ENCODE peak calls at places on chromosomes 2 and 18, in nine cellular contexts. One of them, this sample, is unnamed.

GRCh38 chr2:238120463-238121298 is 17.8 kb upstream of the KLHL30 start:
- DNase-seq in activated CD4-positive, alpha-beta T cell treated with anti-CD3 and anti-CD28 coated beads, Interleukin-2, amount 50 U/mL, for 1 hour: no peak
- DNase-seq in left colon: no peak
- DNase-seq in substantia nigra: no peak
- DNase-seq in aorta: no peak
- DNase-seq in NCI-H187 treated with DMSO at 0.1 percent for 48 hours: no peak
- DNase-seq in EH: peak
- DNase-seq in heart right ventricle: peak
- DNase-seq in astrocyte of the spinal cord: no peak
- DNase-seq in this sample: no peak

GRCh38 chr18:37582306-37582705 is 16.7 kb upstream of the CELF4 start:
- DNase-seq in activated CD4-positive, alpha-beta T cell treated with anti-CD3 and anti-CD28 coated beads, Interleukin-2, amount 50 U/mL, for 1 hour: no peak
- DNase-seq in EH: no peak
- DNase-seq in heart right ventricle: no peak
- DNase-seq in NCI-H187 treated with DMSO at 0.1 percent for 48 hours: no peak
- DNase-seq in substantia nigra: no peak
- DNase-seq in aorta: no peak
- DNase-seq in left colon: no peak
- DNase-seq in astrocyte of the spinal cord: no peak
- DNase-seq in this sample: no peak

GRCh38 chr18:4557502-4557901 is 102.4 kb upstream of the DLGAP1 start:
- DNase-seq in left colon: no peak
- DNase-seq in substantia nigra: no peak
- DNase-seq in heart right ventricle: no peak
- DNase-seq in NCI-H187 treated with DMSO at 0.1 percent for 48 hours: no peak
- DNase-seq in activated CD4-positive, alpha-beta T cell treated with anti-CD3 and anti-CD28 coated beads, Interleukin-2, amount 50 U/mL, for 1 hour: no peak
- DNase-seq in EH: no peak
- DNase-seq in aorta: no peak
- DNase-seq in astrocyte of the spinal cord: no peak
- DNase-seq in this sample: no peak

GRCh38 chr2:121485039-121485438 is 45.6 kb upstream of the RNU4ATAC start:
- DNase-seq in substantia nigra: no peak
- DNase-seq in activated CD4-positive, alpha-beta T cell treated with anti-CD3 and anti-CD28 coated beads, Interleukin-2, amount 50 U/mL, for 1 hour: no peak
- DNase-seq in astrocyte of the spinal cord: peak
- DNase-seq in EH: peak
- DNase-seq in aorta: no peak
- DNase-seq in left colon: no peak
- DNase-seq in NCI-H187 treated with DMSO at 0.1 percent for 48 hours: no peak
- DNase-seq in heart right ventricle: no peak
- DNase-seq in this sample: peak

GRCh38 chr2:154697422-154698237 is 865 bp upstream of the KCNJ3 start:
- DNase-seq in left colon: no peak
- DNase-seq in EH: peak
- DNase-seq in substantia nigra: peak
- DNase-seq in NCI-H187 treated with DMSO at 0.1 percent for 48 hours: no peak
- DNase-seq in astrocyte of the spinal cord: no peak
- DNase-seq in activated CD4-positive, alpha-beta T cell treated with anti-CD3 and anti-CD28 coated beads, Interleukin-2, amount 50 U/mL, for 1 hour: no peak
- DNase-seq in aorta: peak
- DNase-seq in heart right ventricle: peak
- DNase-seq in this sample: no peak

GRCh38 chr2:9069496-9069991 is 66.1 kb upstream of the MBOAT2 start:
- DNase-seq in activated CD4-positive, alpha-beta T cell treated with anti-CD3 and anti-CD28 coated beads, Interleukin-2, amount 50 U/mL, for 1 hour: no peak
- DNase-seq in astrocyte of the spinal cord: no peak
- DNase-seq in substantia nigra: no peak
- DNase-seq in left colon: no peak
- DNase-seq in EH: no peak
- DNase-seq in aorta: no peak
- DNase-seq in heart right ventricle: no peak
- DNase-seq in NCI-H187 treated with DMSO at 0.1 percent for 48 hours: no peak
- DNase-seq in this sample: no peak

GRCh38 chr2:171889808-171890207 is 4.2 kb downstream of the SLC25A12 start:
- DNase-seq in EH: no peak
- DNase-seq in left colon: no peak
- DNase-seq in NCI-H187 treated with DMSO at 0.1 percent for 48 hours: no peak
- DNase-seq in heart right ventricle: no peak
- DNase-seq in substantia nigra: no peak
- DNase-seq in astrocyte of the spinal cord: no peak
- DNase-seq in activated CD4-positive, alpha-beta T cell treated with anti-CD3 and anti-CD28 coated beads, Interleukin-2, amount 50 U/mL, for 1 hour: no peak
- DNase-seq in aorta: no peak
- DNase-seq in this sample: no peak

GRCh38 chr2:232668805-232669444 is 28.2 kb upstream of the GIGYF2 start:
- DNase-seq in left colon: no peak
- DNase-seq in astrocyte of the spinal cord: peak
- DNase-seq in NCI-H187 treated with DMSO at 0.1 percent for 48 hours: no peak
- DNase-seq in aorta: no peak
- DNase-seq in substantia nigra: peak
- DNase-seq in activated CD4-positive, alpha-beta T cell treated with anti-CD3 and anti-CD28 coated beads, Interleukin-2, amount 50 U/mL, for 1 hour: no peak
- DNase-seq in heart right ventricle: no peak
- DNase-seq in EH: peak
- DNase-seq in this sample: peak

GRCh38 chr2:182589121-182589520 is 126.9 kb upstream of the DNAJC10 start:
- DNase-seq in astrocyte of the spinal cord: no peak
- DNase-seq in left colon: no peak
- DNase-seq in substantia nigra: no peak
- DNase-seq in heart right ventricle: no peak
- DNase-seq in NCI-H187 treated with DMSO at 0.1 percent for 48 hours: no peak
- DNase-seq in activated CD4-positive, alpha-beta T cell treated with anti-CD3 and anti-CD28 coated beads, Interleukin-2, amount 50 U/mL, for 1 hour: no peak
- DNase-seq in aorta: no peak
- DNase-seq in EH: no peak
- DNase-seq in this sample: no peak

GRCh38 chr2:53821810-53822209 is 35.0 kb downstream of the ERLEC1 start:
- DNase-seq in activated CD4-positive, alpha-beta T cell treated with anti-CD3 and anti-CD28 coated beads, Interleukin-2, amount 50 U/mL, for 1 hour: no peak
- DNase-seq in aorta: no peak
- DNase-seq in left colon: no peak
- DNase-seq in substantia nigra: no peak
- DNase-seq in EH: no peak
- DNase-seq in NCI-H187 treated with DMSO at 0.1 percent for 48 hours: no peak
- DNase-seq in heart right ventricle: no peak
- DNase-seq in astrocyte of the spinal cord: no peak
- DNase-seq in this sample: no peak

GRCh38 chr2:113370478-113371091 is 66.9 kb upstream of the ZNG1B start:
- DNase-seq in aorta: peak
- DNase-seq in EH: peak
- DNase-seq in heart right ventricle: peak
- DNase-seq in left colon: peak
- DNase-seq in astrocyte of the spinal cord: peak
- DNase-seq in NCI-H187 treated with DMSO at 0.1 percent for 48 hours: no peak
- DNase-seq in activated CD4-positive, alpha-beta T cell treated with anti-CD3 and anti-CD28 coated beads, Interleukin-2, amount 50 U/mL, for 1 hour: peak
- DNase-seq in substantia nigra: no peak
- DNase-seq in this sample: peak